ENCODE peak calls at places on chromosomes 4 and X, in seven cellular contexts. G, V, K, L, B, S and P are unnamed samples.

GRCh38 chr4:174490356-174490969 is 31.8 kb downstream of the HPGD start:
- DNase-seq in G (peak), V (peak), K (no peak), L (no peak), B (no peak), S (no peak), P (no peak)

GRCh38 chrX:54534271-54534670 is 4.3 kb downstream of the GNL3L start:
- DNase-seq in G (no peak), V (no peak), K (no peak), L (no peak), B (no peak), S (no peak), P (no peak)

GRCh38 chr4:113760852-113761681 is 471 bp downstream of the CAMK2D start:
- DNase-seq in G (peak), V (peak), K (peak), L (peak), B (peak), S (peak), P (peak)

GRCh38 chr4:72951628-72952027 is 117.9 kb downstream of the COX18 start:
- DNase-seq in G (peak), V (no peak), K (peak), L (no peak), B (no peak), S (no peak), P (peak)

GRCh38 chrX:13110427-13111324 is 66.3 kb upstream of the FAM9C start:
- DNase-seq in G (peak), V (peak), K (peak), L (no peak), B (no peak), S (no peak), P (peak)

GRCh38 chrX:38796926-38797325 is 4.3 kb upstream of the MID1IP1 start:
- DNase-seq in G (no peak), V (no peak), K (no peak), L (no peak), B (no peak), S (no peak), P (no peak)

GRCh38 chr4:76589402-76589801 is 154.4 kb downstream of the SHROOM3 start:
- DNase-seq in G (peak), V (peak), K (peak), L (no peak), B (peak), S (no peak), P (peak)

GRCh38 chr4:73764513-73764912 is 24.1 kb downstream of the CXCL8 start:
- DNase-seq in G (no peak), V (no peak), K (no peak), L (no peak), B (no peak), S (no peak), P (no peak)

GRCh38 chr4:98493305-98493704 is 165.1 kb downstream of the TSPAN5 start:
- DNase-seq in G (no peak), V (no peak), K (no peak), L (no peak), B (no peak), S (no peak), P (no peak)

GRCh38 chr4:143085224-143085623 is 99.5 kb upstream of the USP38 start:
- DNase-seq in G (no peak), V (no peak), K (no peak), L (no peak), B (no peak), S (no peak), P (no peak)

GRCh38 chr4:183483997-183484396 is 20.9 kb upstream of the ING2 start:
- DNase-seq in G (no peak), V (no peak), K (no peak), L (no peak), B (no peak), S (no peak), P (no peak)

GRCh38 chr4:31613946-31614623 is 893.9 kb downstream of the PCDH7 start:
- DNase-seq in G (peak), V (peak), K (peak), L (no peak), B (no peak), S (no peak), P (no peak)

GRCh38 chr4:15297344-15297743 is 130.5 kb upstream of the C1QTNF7 start:
- DNase-seq in G (no peak), V (no peak), K (no peak), L (no peak), B (no peak), S (no peak), P (no peak)

GRCh38 chrX:344371-344901 is 25.8 kb upstream of the GTPBP6 start:
- DNase-seq in G (no peak), V (no peak), K (no peak), L (no peak), B (peak), S (no peak), P (no peak)

GRCh38 chrX:155086961-155087735 is 15.8 kb downstream of the BRCC3 start:
- DNase-seq in G (no peak), V (no peak), K (no peak), L (no peak), B (no peak), S (no peak), P (no peak)

GRCh38 chr4:140707325-140707724 is 48.9 kb downstream of the TBC1D9 start:
- DNase-seq in G (no peak), V (no peak), K (no peak), L (no peak), B (no peak), S (no peak), P (no peak)

GRCh38 chr4:10273030-10273429 is 156.4 kb upstream of the WDR1 start:
- DNase-seq in G (no peak), V (no peak), K (no peak), L (no peak), B (no peak), S (no peak), P (no peak)

GRCh38 chr4:28557755-28558154 is 1697.1 kb downstream of the STIM2 start:
- DNase-seq in G (peak), V (no peak), K (no peak), L (no peak), B (no peak), S (no peak), P (no peak)

GRCh38 chr4:106444557-106444956 is 76.0 kb upstream of the GIMD1 start:
- DNase-seq in G (peak), V (peak), K (no peak), L (no peak), B (no peak), S (no peak), P (no peak)

GRCh38 chr4:8577046-8577445 is 3.1 kb upstream of the GPR78 start:
- DNase-seq in G (no peak), V (no peak), K (no peak), L (no peak), B (no peak), S (no peak), P (no peak)

GRCh38 chr4:142435599-142436235 is 410.4 kb downstream of the INPP4B start:
- DNase-seq in G (no peak), V (no peak), K (no peak), L (peak), B (no peak), S (no peak), P (no peak)

GRCh38 chr4:38382492-38382891 is 281.5 kb upstream of the KLF3 start:
- DNase-seq in G (no peak), V (no peak), K (no peak), L (no peak), B (no peak), S (no peak), P (no peak)

GRCh38 chrX:24647257-24648058 is at the start of gene PCYT1B:
- DNase-seq in G (no peak), V (peak), K (no peak), L (peak), B (peak), S (peak), P (peak)

GRCh38 chr4:9703391-9703790 is 78.0 kb upstream of the DRD5 start:
- DNase-seq in G (peak), V (peak), K (peak), L (peak), B (peak), S (peak), P (peak)

GRCh38 chr4:26342328-26343040 is 21.7 kb downstream of the RBPJ start:
- DNase-seq in G (peak), V (peak), K (peak), L (no peak), B (no peak), S (no peak), P (peak)

GRCh38 chrX:112768563-112768962 is 72.1 kb downstream of the AMOT start:
- DNase-seq in G (no peak), V (no peak), K (no peak), L (no peak), B (no peak), S (no peak), P (no peak)